ENCODE peak calls at places on chromosomes 1 and 21, in four cellular contexts. X is H1, B is HCT116, Y is HepG2. G is an unnamed sample.

GRCh38 chr1:159916240-159917051 is 8.9 kb downstream of the TAGLN2 start:
- DNase-seq in X (no peak), B (no peak), Y (peak; percentile 60), G (peak; percentile 95)

GRCh38 chr1:119673171-119673940 is 25.3 kb upstream of the ZNF697 start:
- DNase-seq in X (no peak), B (no peak), Y (peak; percentile 55), G (no peak)

GRCh38 chr1:155044812-155045690 is 6.1 kb upstream of the ADAM15 start:
- DNase-seq in X (peak; percentile 67), B (no peak), Y (peak; percentile 79), G (peak; percentile 84)

GRCh38 chr1:201119206-201119814 is 7.1 kb upstream of the CACNA1S start:
- DNase-seq in X (peak; percentile 81), B (peak; percentile 39), Y (peak; percentile 22), G (peak; percentile 73)

GRCh38 chr1:179938752-179939151 is 15.9 kb upstream of the CEP350 start:
- DNase-seq in X (no peak), B (no peak), Y (no peak), G (no peak)

GRCh38 chr1:81509619-81510018 is 291.1 kb upstream of the ADGRL2 start:
- DNase-seq in X (no peak), B (no peak), Y (no peak), G (peak; percentile 33)

GRCh38 chr1:154358519-154358918 is 33.2 kb downstream of the ATP8B2 start:
- DNase-seq in X (no peak), B (no peak), Y (no peak), G (no peak)

GRCh38 chr1:192516776-192517297 is 58.7 kb upstream of the RGS1 start:
- DNase-seq in X (no peak), B (no peak), Y (no peak), G (no peak)

GRCh38 chr1:87916965-87917364 is 588.3 kb downstream of the LMO4 start:
- DNase-seq in X (no peak), B (no peak), Y (peak; percentile 6), G (no peak)

GRCh38 chr1:212162635-212163034 is 122.6 kb upstream of the PPP2R5A start:
- DNase-seq in X (no peak), B (no peak), Y (no peak), G (no peak)

GRCh38 chr21:39613029-39613934 is 542 bp downstream of the B3GALT5 start:
- DNase-seq in X (peak; percentile 26), B (no peak), Y (no peak), G (no peak)

GRCh38 chr1:19341201-19342076 is 29.3 kb downstream of the SLC66A1 start:
- DNase-seq in X (peak; percentile 96), B (peak; percentile 62), Y (peak; percentile 48), G (peak; percentile 71)

GRCh38 chr1:232549998-232550397 is 79.9 kb downstream of the SIPA1L2 start:
- DNase-seq in X (no peak), B (no peak), Y (no peak), G (no peak)

GRCh38 chr21:34065015-34065414 is 8.4 kb upstream of the MRPS6 start:
- DNase-seq in X (no peak), B (no peak), Y (no peak), G (no peak)

GRCh38 chr1:18182518-18183160 is 75.0 kb downstream of the IGSF21 start:
- DNase-seq in X (no peak), B (no peak), Y (no peak), G (no peak)

GRCh38 chr1:54781023-54781723 is 16.9 kb upstream of the PARS2 start:
- DNase-seq in X (peak; percentile 78), B (no peak), Y (no peak), G (no peak)

GRCh38 chr1:84583648-84584047 is 9.4 kb upstream of the CTBS start:
- DNase-seq in X (no peak), B (no peak), Y (no peak), G (no peak)

GRCh38 chr1:4931486-4931885 is 277.1 kb downstream of the AJAP1 start:
- DNase-seq in X (no peak), B (no peak), Y (no peak), G (no peak)

GRCh38 chr1:119093721-119094120 is 46.7 kb downstream of the WARS2 start:
- DNase-seq in X (no peak), B (no peak), Y (no peak), G (peak; percentile 2)

GRCh38 chr1:73092383-73092782 is 810.0 kb upstream of the NEGR1 start:
- DNase-seq in X (no peak), B (no peak), Y (no peak), G (no peak)

GRCh38 chr1:73100216-73100615 is 817.9 kb upstream of the NEGR1 start:
- DNase-seq in X (no peak), B (no peak), Y (no peak), G (peak; percentile 3)

GRCh38 chr1:73097917-73098316 is 815.6 kb upstream of the NEGR1 start:
- DNase-seq in X (no peak), B (no peak), Y (no peak), G (no peak)
- TF ChIP-seq JUND in X (no peak), B (no peak), Y (no peak), G (no peak)

GRCh38 chr1:183244466-183244865 is 58.4 kb downstream of the LAMC2 start:
- DNase-seq in X (no peak), B (no peak), Y (no peak), G (no peak)
- TF ChIP-seq JUND in X (no peak), B (no peak), Y (no peak), G (no peak)

GRCh38 chr1:64363116-64363515 is 106.8 kb upstream of the CACHD1 start:
- DNase-seq in X (no peak), B (no peak), Y (no peak), G (no peak)
- TF ChIP-seq JUND in X (no peak), B (no peak), Y (no peak), G (no peak)

DNA sequence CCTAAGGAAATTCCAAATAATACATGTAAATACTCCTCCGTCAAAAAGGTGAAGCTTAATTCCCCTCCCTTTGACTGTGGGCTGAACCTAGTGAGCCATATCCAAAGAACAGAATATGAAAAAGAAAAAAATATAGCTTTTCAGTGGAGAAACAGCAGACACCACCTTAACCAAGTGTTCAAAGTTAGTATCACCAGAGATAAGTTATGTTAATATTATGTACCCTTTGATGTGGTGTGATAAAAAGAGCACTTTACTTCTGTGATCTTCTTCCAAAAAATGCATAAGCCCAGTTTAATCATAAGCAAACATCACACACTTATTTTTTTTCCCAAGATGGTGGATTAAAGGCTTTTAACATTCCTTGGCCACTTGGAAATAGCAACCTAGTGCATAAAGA is 79.4 kb downstream of the SEC16B start:
- DNase-seq in X (no peak), B (no peak), Y (no peak), G (no peak)
- TF ChIP-seq JUND in X (no peak), B (no peak), Y (no peak), G (no peak)

GRCh38 chr1:1567152-1567830 is 7.4 kb downstream of the SSU72 start:
- DNase-seq in X (no peak), B (no peak), Y (no peak), G (no peak)
- TF ChIP-seq JUND in X (no peak), B (no peak), Y (no peak), G (no peak)

GRCh38 chr1:47432071-47433036 is 5.5 kb upstream of the FOXD2 start:
- DNase-seq in X (peak; percentile 94), B (no peak), Y (peak; percentile 39), G (peak; percentile 81)

GRCh38 chr1:47433037-47433421 is 4.8 kb upstream of the FOXD2 start:
- DNase-seq in X (no peak), B (no peak), Y (no peak), G (no peak)

GRCh38 chr1:47433453-47434050 is 4.3 kb upstream of the FOXD2 start:
- DNase-seq in X (no peak), B (no peak), Y (no peak), G (no peak)

GRCh38 chr1:47435506-47436303 is 2.1 kb upstream of the FOXD2 start:
- DNase-seq in X (no peak), B (no peak), Y (no peak), G (no peak)

GRCh38 chr1:47434051-47434842 is 3.6 kb upstream of the FOXD2 start:
- DNase-seq in X (no peak), B (no peak), Y (no peak), G (no peak)
- TF ChIP-seq JUND in X (no peak), B (no peak), Y (no peak), G (no peak)